ENCODE peak calls at places on chromosomes 4 and X, in six cellular contexts. T is Caco-2, F is hepatocyte, E is nephron progenitor cell, H is MCF 10A, R is progenitor cell of endocrine pancreas. G is an unnamed sample.

GRCh38 chr4:118981839-118982381 is 93.3 kb downstream of the SYNPO2 start:
- DNase-seq in R (peak), T (peak), E (peak), H (peak), F (peak), G (peak)

GRCh38 chr4:137452799-137453198 is 79.5 kb downstream of the PCDH18 start:
- DNase-seq in R (no peak), T (no peak), H (no peak), E (no peak), F (no peak), G (no peak)

GRCh38 chr4:183984561-183984960 is 79.5 kb downstream of the STOX2 start:
- DNase-seq in R (no peak), E (no peak), T (no peak), H (no peak), F (no peak), G (no peak)

GRCh38 chr4:56757821-56758400 is 63.6 kb downstream of the SPINK2 start:
- DNase-seq in F (peak), R (peak), E (peak), H (peak), T (peak), G (peak)

GRCh38 chr4:118350961-118351360 is 1.8 kb downstream of the PRSS12 start:
- DNase-seq in H (peak), R (no peak), E (no peak), T (no peak), F (no peak), G (no peak)

GRCh38 chrX:121733514-121733913 is 686.1 kb downstream of the GLUD2 start:
- DNase-seq in F (no peak), E (no peak), H (no peak), T (no peak), R (no peak), G (peak)

GRCh38 chr4:171846232-171846631 is 33.0 kb downstream of the GALNTL6 start:
- DNase-seq in T (peak), R (peak), F (peak), E (peak), H (peak), G (peak)

GRCh38 chrX:151985955-151986354 is 11.5 kb upstream of the GABRE start:
- DNase-seq in R (no peak), T (no peak), H (peak), E (no peak), F (peak), G (no peak)

GRCh38 chrX:11666180-11666579 is 460 bp upstream of the ARHGAP6 start:
- DNase-seq in T (no peak), F (peak), H (no peak), R (no peak), E (peak), G (no peak)

GRCh38 chr4:81607947-81608346 is 136.2 kb upstream of the RASGEF1B start:
- DNase-seq in E (no peak), F (no peak), T (no peak), H (peak), R (no peak), G (no peak)

GRCh38 chrX:12985336-12985735 is 10.4 kb downstream of the TMSB4X start:
- DNase-seq in H (no peak), F (no peak), E (no peak), T (no peak), R (no peak), G (no peak)

GRCh38 chr4:6416518-6417286 is 55.7 kb downstream of the PPP2R2C start:
- DNase-seq in E (no peak), F (no peak), T (no peak), R (no peak), H (no peak), G (no peak)

GRCh38 chr4:182507808-182508207 is 264.6 kb downstream of the TENM3 start:
- DNase-seq in E (no peak), H (no peak), R (no peak), T (no peak), F (no peak), G (no peak)

GRCh38 chr4:63212075-63212474 is 1197.2 kb downstream of the TECRL start:
- DNase-seq in E (no peak), H (no peak), R (no peak), F (no peak), T (no peak), G (no peak)

GRCh38 chr4:85543832-85544231 is 68.9 kb downstream of the ARHGAP24 start:
- DNase-seq in H (peak), E (no peak), R (no peak), T (no peak), F (no peak), G (no peak)

GRCh38 chr4:91829531-91829930 is 474.2 kb upstream of the GRID2 start:
- DNase-seq in T (no peak), H (no peak), R (no peak), F (no peak), E (no peak), G (no peak)

GRCh38 chr4:150229538-150229937 is 151.3 kb downstream of the DCLK2 start:
- DNase-seq in F (no peak), H (peak), E (no peak), T (no peak), R (no peak), G (peak)

GRCh38 chr4:173443121-173443520 is 44.2 kb upstream of the SCRG1 start:
- DNase-seq in F (no peak), H (no peak), E (no peak), R (no peak), T (no peak), G (no peak)

GRCh38 chr4:68245594-68245993 is at the start of gene TMPRSS11B:
- DNase-seq in H (no peak), R (no peak), F (no peak), T (no peak), E (no peak), G (no peak)

GRCh38 chrX:38055170-38055847 is 49.0 kb downstream of the SYTL5 start:
- DNase-seq in E (no peak), T (no peak), H (peak), F (no peak), R (no peak), G (no peak)

GRCh38 chr4:128386761-128387599 is 99.4 kb upstream of the PGRMC2 start:
- DNase-seq in F (peak), H (peak), R (no peak), E (peak), T (no peak), G (peak)

GRCh38 chrX:154431321-154431720 is 2.8 kb downstream of the ATP6AP1 start:
- DNase-seq in R (no peak), E (no peak), T (no peak), F (no peak), H (no peak), G (no peak)

GRCh38 chrX:15107367-15107988 is 162.4 kb downstream of the ASB9 start:
- DNase-seq in T (no peak), E (no peak), H (peak), R (no peak), F (no peak), G (no peak)

GRCh38 chr4:143559757-143560147 is 46.2 kb downstream of the SMARCA5 start:
- DNase-seq in T (peak), F (peak), E (no peak), H (no peak), R (no peak), G (no peak)

GRCh38 chr4:81164623-81165416 is 50.2 kb downstream of the PRKG2 start:
- DNase-seq in F (peak), E (no peak), T (peak), H (peak), R (no peak), G (peak)

GRCh38 chr4:139749313-139749712 is 83.7 kb downstream of the MGST2 start:
- DNase-seq in H (no peak), R (no peak), F (no peak), T (no peak), E (no peak), G (no peak)

GRCh38 chrX:9928083-9928482 is 39.1 kb upstream of the CLDN34 start:
- DNase-seq in H (no peak), E (no peak), T (no peak), R (no peak), F (no peak), G (no peak)

GRCh38 chr4:100421356-100421978 is 96.4 kb downstream of the EMCN start:
- DNase-seq in E (no peak), R (no peak), T (no peak), H (peak), F (peak), G (peak)

GRCh38 chr4:48334900-48335384 is 6.4 kb upstream of the SLAIN2 start:
- DNase-seq in H (no peak), E (no peak), T (no peak), R (no peak), F (no peak), G (no peak)

GRCh38 chrX:41245641-41246040 is 88.3 kb upstream of the DDX3X start:
- DNase-seq in T (no peak), H (no peak), E (no peak), R (no peak), F (no peak), G (no peak)

GRCh38 chr4:7073526-7074390 is 5.9 kb upstream of the GRPEL1 start:
- DNase-seq in H (peak), T (peak), R (no peak), E (peak), F (peak), G (peak)

GRCh38 chrX:21373637-21374162 is 518 bp upstream of the CNKSR2 start:
- DNase-seq in E (no peak), H (no peak), R (no peak), F (no peak), T (no peak), G (no peak)

GRCh38 chr4:6011686-6012085 is 6.5 kb downstream of the C4orf50 start:
- DNase-seq in T (no peak), E (no peak), H (peak), R (no peak), F (no peak), G (no peak)

GRCh38 chr4:151658959-151659593 is 101.7 kb downstream of the GATB start:
- DNase-seq in E (no peak), R (no peak), F (no peak), H (no peak), T (no peak), G (no peak)

GRCh38 chrX:145393702-145394235 is 146.5 kb downstream of the SPANXN1 start:
- DNase-seq in R (no peak), T (no peak), F (no peak), E (no peak), H (peak), G (no peak)

GRCh38 chr4:94827481-94828110 is 69.8 kb downstream of the BMPR1B start:
- DNase-seq in T (no peak), E (no peak), H (peak), F (peak), R (no peak), G (peak)

GRCh38 chr4:98631506-98631905 is 26.9 kb downstream of the TSPAN5 start:
- DNase-seq in T (no peak), E (no peak), H (no peak), R (no peak), F (no peak), G (no peak)

GRCh38 chrX:43224496-43224895 is 431.6 kb upstream of the MAOA start:
- DNase-seq in H (peak), R (no peak), T (no peak), E (no peak), F (no peak), G (peak)

DNA sequence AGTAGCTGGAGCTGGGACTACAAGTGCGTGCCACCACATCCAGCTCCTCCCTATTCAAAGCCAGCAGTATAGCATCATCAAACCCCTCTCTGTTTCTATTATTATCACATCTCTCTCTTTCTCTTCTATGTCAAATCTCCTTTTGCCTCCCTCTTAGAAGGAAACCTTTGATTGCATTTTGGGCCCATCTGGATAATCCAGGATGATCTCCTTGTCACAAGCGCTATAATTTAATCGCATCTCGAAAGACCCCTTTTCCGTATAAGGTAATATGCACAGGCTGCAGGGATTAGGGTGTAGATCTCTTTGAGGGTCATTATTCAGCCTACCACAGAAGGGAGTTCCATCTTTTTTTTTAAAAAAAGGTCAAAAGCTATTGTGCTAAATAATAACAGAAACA is 46.4 kb upstream of the TBC1D9 start:
- DNase-seq in F (no peak), T (no peak), E (no peak), R (no peak), H (no peak), G (no peak)
- TF ChIP-seq CTCF in F (no peak), T (no peak), E (no peak), R (no peak), H (no peak), G (no peak)

GRCh38 chrX:101206471-101206870 is 13.1 kb upstream of the DRP2 start:
- DNase-seq in E (no peak), F (peak), T (peak), R (no peak), H (peak), G (peak)
- TF ChIP-seq CTCF in E (no peak), F (peak), T (peak), R (peak), H (peak), G (no peak)

DNA sequence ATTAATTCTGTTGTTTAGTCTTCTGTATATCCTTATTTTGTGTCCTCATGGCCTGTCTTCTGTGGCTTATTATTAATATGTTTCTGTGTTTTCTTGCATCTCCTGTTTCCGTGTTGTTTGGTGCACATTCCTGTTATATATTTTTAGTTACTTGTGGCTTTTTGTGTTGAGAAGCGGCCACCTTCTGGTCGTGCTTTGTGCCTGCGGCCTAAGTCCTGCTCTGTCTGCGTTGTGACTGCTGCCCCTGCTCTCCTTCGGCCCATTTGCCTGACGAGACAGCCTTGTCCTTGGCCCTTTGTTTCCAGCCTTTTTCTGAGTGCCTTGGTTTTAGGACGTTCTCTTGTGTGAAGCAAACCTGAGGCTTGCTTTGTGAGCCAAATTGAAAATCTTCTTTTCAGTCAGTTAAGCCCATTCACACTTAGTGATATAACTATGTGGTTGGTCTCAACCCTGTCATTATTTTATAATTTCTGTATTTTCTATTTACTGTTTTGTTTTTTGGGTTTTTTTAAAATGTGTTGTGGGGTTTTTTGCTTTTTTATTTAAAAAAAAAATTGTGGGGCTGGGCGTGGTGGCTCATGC is 43.8 kb downstream of the TNIP2 start:
- DNase-seq in R (no peak), T (peak), E (no peak), H (no peak), F (no peak), G (no peak)
- TF ChIP-seq CTCF in R (peak), T (peak), E (no peak), H (no peak), F (no peak), G (no peak)

GRCh38 chrX:139862208-139862607 is 70.6 kb downstream of the ATP11C start:
- DNase-seq in E (no peak), R (no peak), F (no peak), H (no peak), T (peak), G (no peak)
- TF ChIP-seq CTCF in E (no peak), R (peak), F (no peak), H (no peak), T (no peak), G (no peak)

DNA sequence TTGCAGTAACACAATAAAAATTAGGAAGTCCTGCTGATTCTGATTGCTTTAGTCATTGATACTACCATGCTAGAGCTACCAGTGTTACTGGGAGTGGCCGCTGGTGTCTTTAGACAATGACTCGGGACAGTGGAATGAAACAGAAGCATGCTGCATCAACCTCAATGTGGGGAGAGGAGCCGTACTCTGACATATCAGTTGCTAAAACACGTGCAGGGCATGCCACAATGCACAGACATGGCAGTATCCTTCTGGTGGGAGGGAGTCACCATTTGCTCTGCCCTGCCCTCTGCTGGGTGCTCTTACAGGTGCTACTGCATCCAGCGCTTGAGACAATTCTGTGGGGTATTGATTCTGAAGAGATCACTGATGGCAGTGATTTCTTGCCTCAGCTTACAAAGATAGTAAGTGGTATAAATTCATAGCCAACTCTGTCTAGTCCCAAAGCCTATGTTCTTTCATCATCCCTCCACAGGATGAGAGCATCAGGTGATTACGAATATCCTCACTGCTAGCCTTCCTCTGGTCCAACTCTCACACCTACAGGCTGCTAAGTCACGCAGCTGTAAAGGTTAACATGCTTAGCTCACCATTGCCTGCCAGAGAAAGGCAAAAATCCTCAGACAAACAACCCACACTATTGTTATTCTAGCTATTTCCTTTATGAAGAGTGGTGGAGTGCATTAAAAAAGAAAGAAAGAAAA is 43.7 kb downstream of the NSG1 start:
- DNase-seq in E (peak), R (no peak), T (peak), H (peak), F (peak), G (peak)
- TF ChIP-seq CTCF in E (peak), R (peak), T (peak), H (peak), F (peak), G (peak)

DNA sequence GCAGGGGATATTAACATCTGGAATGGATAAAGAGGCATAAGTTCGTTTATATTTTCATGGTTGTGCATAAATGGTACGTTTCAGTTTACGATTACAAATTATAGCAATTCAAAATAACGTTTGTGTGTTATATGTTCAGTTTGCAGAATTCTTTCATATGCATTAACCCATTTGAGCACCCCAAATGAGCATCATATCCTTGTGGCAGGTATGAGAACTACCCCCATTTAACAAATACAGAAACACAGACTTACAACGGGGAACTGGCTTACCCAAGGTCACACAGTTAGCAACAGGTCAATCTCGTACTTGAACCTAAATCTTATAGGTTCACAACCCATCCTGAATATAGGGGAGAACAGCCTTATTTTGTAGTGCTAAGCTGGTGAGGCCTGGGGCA is 33.1 kb downstream of the EDNRA start:
- DNase-seq in H (no peak), E (no peak), R (no peak), F (no peak), T (no peak), G (no peak)
- TF ChIP-seq CTCF in H (peak), E (no peak), R (peak), F (no peak), T (no peak), G (no peak)

GRCh38 chr4:170052919-170053318 is 26.7 kb upstream of the MFAP3L start:
- DNase-seq in R (no peak), F (no peak), H (no peak), T (no peak), E (no peak), G (no peak)

GRCh38 chr4:170049793-170050192 is 23.6 kb upstream of the MFAP3L start:
- DNase-seq in F (no peak), H (no peak), E (no peak), T (no peak), R (no peak), G (no peak)

GRCh38 chr4:170051402-170051801 is 25.2 kb upstream of the MFAP3L start:
- DNase-seq in T (no peak), E (no peak), F (no peak), R (no peak), H (no peak), G (no peak)

GRCh38 chr4:170047774-170048354 is 21.7 kb upstream of the MFAP3L start:
- DNase-seq in H (peak), T (peak), F (peak), E (peak), R (peak), G (peak)
- TF ChIP-seq CTCF in H (peak), T (peak), F (peak), E (peak), R (peak), G (peak)

GRCh38 chr4:156173937-156174336 is 220.3 kb upstream of the CTSO start:
- DNase-seq in E (no peak), F (no peak), H (no peak), T (no peak), R (no peak), G (no peak)
- TF ChIP-seq CTCF in E (no peak), F (no peak), H (no peak), T (no peak), R (no peak), G (no peak)

DNA sequence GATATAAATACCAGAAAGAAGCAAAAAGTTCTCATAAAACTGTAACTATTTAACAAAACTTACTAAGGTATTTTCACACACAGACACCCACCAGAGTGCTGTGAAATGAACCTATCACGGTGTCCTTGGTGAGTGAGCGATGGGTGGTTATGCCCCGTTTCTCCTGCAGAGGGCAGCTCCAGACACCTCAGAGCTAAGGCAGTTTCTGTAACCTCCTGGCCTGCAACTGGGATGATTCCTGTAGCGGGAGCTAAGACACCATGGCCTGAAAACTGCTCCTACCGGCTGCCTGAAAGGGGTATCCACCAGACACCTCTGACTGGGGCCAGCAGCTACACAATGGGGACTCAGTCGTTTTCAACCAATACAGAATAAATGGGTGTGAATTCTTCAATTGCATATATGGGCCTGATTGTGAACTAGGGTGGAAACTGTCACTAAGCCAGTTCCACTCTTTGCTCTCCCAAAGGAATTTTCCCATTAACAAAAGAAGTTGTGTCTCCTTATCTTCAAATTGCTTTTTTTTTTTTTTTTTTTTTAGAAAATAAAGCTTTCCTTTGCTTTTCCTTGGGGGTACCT is 2375.8 kb upstream of the TENM3 start:
- DNase-seq in H (peak), T (peak), R (peak), E (peak), F (peak), G (peak)
- TF ChIP-seq CTCF in H (peak), T (peak), R (peak), E (peak), F (peak), G (peak)